ENCODE peak calls at places on chromosomes 4 and X, in seven cellular contexts. G, X, K, I, A, O and Q are unnamed samples.

GRCh38 chr4:176563591-176563990 is 229.1 kb downstream of the VEGFC start:
- DNase-seq in X (no peak), K (peak; percentile 76), O (peak; percentile 33), A (peak; percentile 85), G (no peak), I (no peak), Q (no peak)

GRCh38 chrX:23826653-23827052 is 43.7 kb downstream of the SAT1 start:
- DNase-seq in I (no peak), A (no peak), K (no peak), X (no peak), O (no peak), G (no peak), Q (no peak)

GRCh38 chrX:17939724-17940123 is 78.6 kb upstream of the RAI2 start:
- DNase-seq in A (no peak), X (no peak), O (peak; percentile 0), I (no peak), K (no peak), G (no peak), Q (no peak)

GRCh38 chr4:122747883-122748282 is 15.4 kb downstream of the BBS12 start:
- DNase-seq in O (peak; percentile 57), X (no peak), A (peak; percentile 71), I (no peak), G (no peak), K (peak; percentile 86), Q (peak; percentile 63)

GRCh38 chrX:69362889-69363288 is 141.2 kb upstream of the NALF2 start:
- DNase-seq in K (peak; percentile 74), G (no peak), I (peak; percentile 6), X (peak; percentile 47), A (peak; percentile 63), O (no peak), Q (no peak)

GRCh38 chr4:153757407-153757806 is 2.4 kb downstream of the RNF175 start:
- DNase-seq in A (no peak), K (no peak), O (no peak), X (no peak), I (no peak), G (no peak), Q (no peak)

GRCh38 chrX:2707334-2707760 is 16.3 kb downstream of the CD99 start:
- DNase-seq in O (peak; percentile 99), A (peak; percentile 67), K (peak; percentile 97), X (no peak), G (no peak), I (peak; percentile 88), Q (peak; percentile 89)

GRCh38 chrX:13369541-13370140 is 49.8 kb upstream of the ATXN3L start:
- DNase-seq in K (no peak), O (no peak), X (no peak), I (no peak), G (no peak), A (no peak), Q (no peak)

GRCh38 chrX:20372533-20372932 is 105.8 kb upstream of the RPS6KA3 start:
- DNase-seq in O (peak; percentile 69), A (peak; percentile 52), G (no peak), X (no peak), I (no peak), K (no peak), Q (no peak)

GRCh38 chrX:120244735-120245498 is 5.7 kb upstream of the ZBTB33 start:
- DNase-seq in A (peak; percentile 89), G (peak; percentile 73), K (peak; percentile 87), O (peak; percentile 76), X (peak; percentile 39), I (peak; percentile 83), Q (peak; percentile 81)

GRCh38 chr4:146333187-146333894 is 119.0 kb downstream of the REELD1 start:
- DNase-seq in G (no peak), A (peak; percentile 62), O (peak; percentile 64), I (peak; percentile 70), X (peak; percentile 59), K (peak; percentile 92), Q (peak; percentile 93)

GRCh38 chr4:8672486-8672885 is 79.9 kb downstream of the CPZ start:
- DNase-seq in K (no peak), I (no peak), O (no peak), G (no peak), X (no peak), A (no peak), Q (no peak)

GRCh38 chr4:183563874-183564273 is 59.0 kb downstream of the ING2 start:
- DNase-seq in X (peak; percentile 18), I (no peak), G (no peak), A (peak; percentile 27), O (peak; percentile 89), K (peak; percentile 76), Q (peak; percentile 54)

GRCh38 chr4:93232883-93233282 is 595.7 kb upstream of the ATOH1 start:
- DNase-seq in K (no peak), O (no peak), G (no peak), I (no peak), A (no peak), X (no peak), Q (no peak)

GRCh38 chr4:188297873-188298272 is 158.6 kb downstream of the TRIML1 start:
- DNase-seq in G (no peak), A (peak; percentile 6), O (peak; percentile 40), I (no peak), K (peak; percentile 82), X (peak; percentile 14), Q (peak; percentile 2)

GRCh38 chr4:55866973-55867574 is 13.6 kb downstream of the EXOC1 start:
- DNase-seq in A (peak; percentile 81), K (peak; percentile 77), O (peak; percentile 73), G (no peak), I (peak; percentile 73), X (peak; percentile 41), Q (peak; percentile 78)
- TF ChIP-seq CTCF in A (peak; percentile 84), K (peak; percentile 90), O (peak; percentile 85), G (peak; percentile 46), I (peak; percentile 79), X (peak; percentile 77), Q (peak; percentile 80)

DNA sequence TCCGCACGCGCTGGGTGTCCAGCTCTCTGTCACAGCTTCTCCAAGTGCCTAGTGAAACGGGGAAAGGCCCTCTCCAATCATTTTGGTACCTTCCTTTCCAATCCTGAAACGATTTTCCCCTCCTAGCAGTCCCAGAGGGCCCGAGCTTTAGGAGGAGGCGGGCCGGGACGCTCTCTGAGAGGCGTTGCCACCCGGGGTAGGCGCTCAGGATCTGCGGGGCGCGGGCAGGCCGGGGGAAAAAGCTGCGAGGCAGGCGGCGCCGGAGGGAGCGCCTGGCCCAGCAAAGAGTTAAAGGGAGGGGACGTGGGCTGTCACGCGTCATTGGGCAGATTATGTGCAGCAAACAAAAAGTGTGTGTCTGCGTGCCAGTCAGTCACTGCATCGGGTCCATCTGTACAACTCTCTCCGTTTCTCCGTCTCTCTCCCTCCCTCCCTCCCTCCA is at the start of gene PRDM8:
- DNase-seq in G (no peak), A (no peak), K (no peak), X (no peak), I (no peak), O (peak; percentile 19), Q (no peak)
- H3K4me3 ChIP-seq in G (peak within 1 kb of the TSS; percentile 23), A (peak within 1 kb of the TSS; percentile 22), K (no peak within 1 kb of the TSS), X (peak within 1 kb of the TSS; percentile 53), I (peak within 1 kb of the TSS; percentile 7), O (peak within 1 kb of the TSS; percentile 24), Q (peak within 1 kb of the TSS; percentile 48)

GRCh38 chr4:107930821-107931774 is at the start of gene CYP2U1:
- DNase-seq in I (peak; percentile 86), X (no peak), K (peak; percentile 63), O (peak; percentile 72), A (peak; percentile 84), G (peak; percentile 92), Q (peak; percentile 76)
- TF ChIP-seq CTCF in I (no peak), X (no peak), K (no peak), O (no peak), A (no peak), G (no peak), Q (no peak)

DNA sequence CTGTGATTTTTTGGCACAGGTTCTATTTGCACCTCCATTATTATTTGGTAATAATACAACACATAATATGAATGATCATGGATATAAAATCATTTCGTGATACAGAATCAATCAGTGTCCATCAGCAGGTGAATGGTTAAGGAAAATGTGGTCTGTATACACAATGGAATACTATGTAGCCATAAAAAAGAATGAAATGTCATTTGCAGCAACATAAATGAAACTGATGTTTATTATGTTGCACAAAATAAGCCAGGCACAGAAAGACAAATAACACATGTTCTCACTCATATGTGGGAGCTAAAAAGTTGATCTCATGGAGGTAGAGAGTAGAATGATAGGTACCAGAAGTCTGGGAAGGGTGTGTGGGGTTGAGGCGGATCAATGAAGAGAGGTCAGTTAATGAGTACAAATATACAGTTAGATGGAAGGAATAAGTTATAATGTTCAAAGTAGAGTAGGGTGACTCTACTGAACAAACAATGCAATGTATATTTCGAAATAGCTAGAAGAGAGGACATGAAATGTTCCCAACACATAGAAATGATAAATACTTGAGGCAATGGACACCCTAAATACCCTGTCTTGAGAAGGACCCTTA is 1.1 kb upstream of the SMARCA1 start:
- DNase-seq in A (no peak), I (no peak), K (no peak), X (no peak), O (no peak), G (no peak), Q (no peak)
- H3K4me3 ChIP-seq in A (peak overlapping the region; percentile 59), I (no peak overlapping the region), K (no peak overlapping the region), X (no peak overlapping the region), O (no peak overlapping the region), G (no peak overlapping the region), Q (no peak overlapping the region)

GRCh38 chrX:154720067-154720466 is 30.8 kb downstream of the GAB3 start:
- DNase-seq in K (no peak), X (no peak), A (no peak), G (no peak), I (no peak), O (peak; percentile 72), Q (no peak)

GRCh38 chrX:154718607-154719006 is 32.3 kb downstream of the GAB3 start:
- DNase-seq in X (no peak), A (no peak), O (no peak), I (no peak), G (no peak), K (no peak), Q (no peak)

GRCh38 chrX:154719132-154719675 is 31.7 kb downstream of the GAB3 start:
- DNase-seq in I (no peak), A (peak; percentile 72), K (peak; percentile 90), G (no peak), O (peak; percentile 89), X (no peak), Q (peak; percentile 67)

GRCh38 chrX:154715825-154716224 is 35.1 kb downstream of the GAB3 start:
- DNase-seq in X (no peak), K (no peak), A (no peak), O (no peak), I (no peak), G (no peak), Q (no peak)

DNA sequence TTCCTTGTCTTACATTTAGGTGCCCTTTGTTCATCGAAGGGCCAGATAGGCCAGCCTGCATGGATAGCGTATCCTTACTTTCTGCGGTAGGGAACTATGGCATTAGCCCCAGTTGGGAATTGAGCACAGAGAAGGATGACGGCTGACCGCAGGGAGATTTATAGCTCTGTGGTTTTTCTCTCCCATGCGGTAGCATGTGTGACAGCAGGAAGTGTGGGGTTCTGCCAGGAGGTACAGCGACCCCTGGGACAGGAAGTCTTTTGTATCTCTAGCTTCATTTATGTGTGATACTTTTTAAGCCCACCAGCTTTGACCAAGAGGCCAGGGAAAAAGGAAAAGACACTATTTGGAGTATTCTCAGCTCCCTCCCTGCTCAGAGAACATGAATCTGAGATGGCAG is 33.1 kb downstream of the GAB3 start:
- DNase-seq in G (no peak), X (no peak), O (no peak), K (peak; percentile 68), A (peak; percentile 72), I (no peak), Q (peak; percentile 71)
- TF ChIP-seq CTCF in G (no peak), X (peak; percentile 8), O (no peak), K (no peak), A (peak; percentile 13), I (no peak), Q (no peak)